ENCODE peak calls at places on chromosome 6, in ten cellular contexts. U is mammary epithelial cell; I is CD4-positive, alpha-beta memory T cell; M is breast epithelium; Z is fibroblast of villous mesenchyme; N is cardiac fibroblast; K is aorta; Q is GM06990; B is fibroblast of mammary gland; L is esophagus squamous epithelium. E is an unnamed sample.

GRCh38 chr6:158629376-158630221 is 14.9 kb downstream of the DYNLT1 start:
- DNase-seq in K (no peak), B (no peak), Z (no peak), M (no peak), N (no peak), Q (no peak), L (no peak), U (no peak), I (peak; percentile 43), E (no peak)

GRCh38 chr6:33095681-33096080 is 19.9 kb downstream of the HLA-DPB1 start:
- DNase-seq in L (no peak), B (peak; percentile 40), M (no peak), Q (no peak), K (no peak), U (peak; percentile 54), Z (no peak), N (no peak), I (no peak), E (peak; percentile 57)

GRCh38 chr6:25053875-25054371 is 118.2 kb upstream of the RIPOR2 start:
- DNase-seq in B (peak; percentile 88), L (no peak), I (no peak), K (no peak), M (no peak), N (peak; percentile 70), U (peak; percentile 48), Q (peak; percentile 43), Z (peak; percentile 95), E (no peak)

GRCh38 chr6:33976425-33977360 is 169.2 kb downstream of the GRM4 start:
- DNase-seq in N (no peak), U (no peak), Z (no peak), K (no peak), B (no peak), I (no peak), Q (no peak), M (peak; percentile 31), L (no peak), E (no peak)

GRCh38 chr6:127515234-127515793 is 3.8 kb downstream of the MTCL3 start:
- DNase-seq in Z (peak; percentile 3), M (no peak), B (peak; percentile 28), Q (no peak), L (no peak), I (peak; percentile 55), U (peak; percentile 2), K (no peak), N (peak; percentile 15), E (no peak)

GRCh38 chr6:159098636-159099106 is 53.9 kb upstream of the TAGAP start:
- DNase-seq in K (no peak), Z (no peak), M (no peak), Q (peak; percentile 64), B (no peak), L (no peak), N (no peak), I (peak; percentile 91), U (no peak), E (peak; percentile 53)

GRCh38 chr6:501891-502601 is 110.5 kb downstream of the IRF4 start:
- DNase-seq in L (no peak), M (no peak), Z (peak; percentile 29), U (no peak), B (peak; percentile 4), Q (peak; percentile 74), I (peak; percentile 71), K (no peak), N (no peak), E (no peak)

GRCh38 chr6:106546322-106547052 is 82.8 kb downstream of the RTN4IP1 start:
- DNase-seq in U (peak; percentile 92), Q (no peak), N (peak; percentile 73), B (peak; percentile 95), K (no peak), I (no peak), Z (no peak), L (no peak), M (no peak), E (peak; percentile 96)

GRCh38 chr6:166006593-166007301 is 160.9 kb downstream of the TBXT start:
- DNase-seq in K (no peak), B (peak; percentile 76), Z (peak; percentile 88), M (no peak), L (no peak), U (no peak), N (peak; percentile 83), Q (no peak), I (no peak), E (no peak)

GRCh38 chr6:166008441-166009369 is 158.9 kb downstream of the TBXT start:
- DNase-seq in K (no peak), U (no peak), M (no peak), Z (peak; percentile 81), N (peak; percentile 77), L (no peak), I (no peak), Q (no peak), B (peak; percentile 73), E (no peak)

GRCh38 chr6:166009385-166010031 is 158.1 kb downstream of the TBXT start:
- DNase-seq in M (no peak), Q (no peak), K (no peak), I (no peak), Z (no peak), L (no peak), N (no peak), U (no peak), B (no peak), E (no peak)

GRCh38 chr6:166005846-166006592 is 161.6 kb downstream of the TBXT start:
- DNase-seq in K (no peak), I (no peak), U (no peak), L (no peak), Z (peak; percentile 87), B (peak; percentile 80), Q (no peak), M (no peak), N (peak; percentile 89), E (peak; percentile 13)

GRCh38 chr6:166007349-166008263 is 160.0 kb downstream of the TBXT start:
- DNase-seq in U (no peak), L (no peak), Z (peak; percentile 74), N (peak; percentile 85), I (no peak), Q (no peak), M (no peak), K (no peak), B (peak; percentile 78), E (no peak)
- H3K4me3 ChIP-seq in U (no peak overlapping the region), L (no peak overlapping the region), Z (no peak overlapping the region), N (no peak overlapping the region), I (no peak overlapping the region), Q (no peak overlapping the region), M (peak overlapping the region; percentile 65), K (no peak overlapping the region), B (no peak overlapping the region), E (no peak overlapping the region)

GRCh38 chr6:16849280-16850210 is 88.3 kb upstream of the ATXN1 start:
- DNase-seq in K (no peak), N (peak; percentile 51), L (no peak), Q (no peak), I (no peak), Z (peak; percentile 69), M (no peak), B (peak; percentile 36), U (no peak), E (peak; percentile 79)
- H3K4me3 ChIP-seq in K (no peak overlapping the region), N (no peak overlapping the region), L (no peak overlapping the region), Q (no peak overlapping the region), I (no peak overlapping the region), Z (no peak overlapping the region), M (no peak overlapping the region), B (no peak overlapping the region), U (no peak overlapping the region), E (no peak overlapping the region)

GRCh38 chr6:3850451-3851203 is 1.5 kb downstream of the FAM50B start:
- DNase-seq in L (no peak), M (no peak), N (no peak), Z (no peak), K (no peak), Q (peak; percentile 44), I (peak; percentile 56), U (no peak), B (no peak), E (no peak)

GRCh38 chr6:3848380-3848779 is 793 bp upstream of the FAM50B start:
- DNase-seq in U (peak; percentile 83), B (peak; percentile 35), I (no peak), M (no peak), Z (peak; percentile 87), L (no peak), N (peak; percentile 31), Q (no peak), K (no peak), E (peak; percentile 80)

GRCh38 chr6:3848925-3849605 is at the start of gene FAM50B:
- DNase-seq in K (peak; percentile 95), Z (peak; percentile 91), N (peak; percentile 91), U (peak; percentile 81), B (peak; percentile 80), L (peak; percentile 51), M (peak; percentile 94), Q (peak; percentile 88), I (peak; percentile 92), E (peak; percentile 65)

GRCh38 chr6:3851839-3852238 is 2.7 kb downstream of the FAM50B start:
- DNase-seq in L (no peak), U (no peak), N (no peak), K (no peak), M (no peak), B (no peak), Q (no peak), Z (no peak), I (no peak), E (no peak)

DNA sequence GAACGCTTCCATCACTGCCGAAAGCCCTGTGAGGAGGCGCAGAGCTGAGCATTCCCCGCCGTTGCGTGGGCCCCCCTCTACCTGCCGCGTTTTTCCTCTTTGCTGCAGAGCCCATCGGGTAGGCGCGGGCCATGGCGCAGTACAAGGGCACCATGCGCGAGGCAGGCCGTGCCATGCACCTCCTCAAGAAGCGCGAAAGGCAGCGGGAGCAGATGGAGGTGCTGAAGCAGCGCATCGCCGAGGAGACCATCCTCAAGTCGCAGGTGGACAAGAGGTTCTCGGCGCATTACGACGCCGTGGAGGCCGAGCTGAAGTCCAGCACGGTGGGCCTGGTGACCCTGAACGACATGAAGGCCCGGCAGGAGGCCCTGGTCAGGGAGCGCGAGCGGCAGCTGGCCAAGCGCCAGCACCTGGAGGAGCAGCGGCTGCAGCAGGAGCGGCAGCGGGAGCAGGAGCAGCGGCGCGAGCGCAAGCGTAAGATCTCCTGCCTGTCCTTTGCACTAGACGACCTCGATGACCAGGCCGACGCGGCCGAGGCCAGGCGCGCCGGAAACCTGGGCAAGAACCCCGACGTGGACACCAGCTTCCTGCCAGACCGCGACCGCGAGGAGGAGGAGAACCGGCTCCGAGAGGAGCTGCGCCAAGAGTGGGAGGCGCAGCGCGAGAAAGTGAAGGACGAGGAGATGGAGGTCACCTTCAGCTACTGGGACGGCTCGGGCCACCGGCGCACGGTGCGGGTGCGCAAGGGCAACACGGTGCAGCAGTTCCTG is 693 bp downstream of the FAM50B start:
- DNase-seq in Z (no peak), U (no peak), Q (no peak), I (no peak), M (no peak), N (peak; percentile 27), K (peak; percentile 54), L (no peak), B (no peak), E (no peak)
- H3K4me3 ChIP-seq in Z (peak overlapping the region; percentile 61), U (peak overlapping the region; percentile 59), Q (peak overlapping the region; percentile 63), I (no peak overlapping the region), M (peak overlapping the region; percentile 72), N (peak overlapping the region; percentile 50), K (no peak overlapping the region), L (peak overlapping the region; percentile 40), B (peak overlapping the region; percentile 61), E (peak overlapping the region; percentile 47)

DNA sequence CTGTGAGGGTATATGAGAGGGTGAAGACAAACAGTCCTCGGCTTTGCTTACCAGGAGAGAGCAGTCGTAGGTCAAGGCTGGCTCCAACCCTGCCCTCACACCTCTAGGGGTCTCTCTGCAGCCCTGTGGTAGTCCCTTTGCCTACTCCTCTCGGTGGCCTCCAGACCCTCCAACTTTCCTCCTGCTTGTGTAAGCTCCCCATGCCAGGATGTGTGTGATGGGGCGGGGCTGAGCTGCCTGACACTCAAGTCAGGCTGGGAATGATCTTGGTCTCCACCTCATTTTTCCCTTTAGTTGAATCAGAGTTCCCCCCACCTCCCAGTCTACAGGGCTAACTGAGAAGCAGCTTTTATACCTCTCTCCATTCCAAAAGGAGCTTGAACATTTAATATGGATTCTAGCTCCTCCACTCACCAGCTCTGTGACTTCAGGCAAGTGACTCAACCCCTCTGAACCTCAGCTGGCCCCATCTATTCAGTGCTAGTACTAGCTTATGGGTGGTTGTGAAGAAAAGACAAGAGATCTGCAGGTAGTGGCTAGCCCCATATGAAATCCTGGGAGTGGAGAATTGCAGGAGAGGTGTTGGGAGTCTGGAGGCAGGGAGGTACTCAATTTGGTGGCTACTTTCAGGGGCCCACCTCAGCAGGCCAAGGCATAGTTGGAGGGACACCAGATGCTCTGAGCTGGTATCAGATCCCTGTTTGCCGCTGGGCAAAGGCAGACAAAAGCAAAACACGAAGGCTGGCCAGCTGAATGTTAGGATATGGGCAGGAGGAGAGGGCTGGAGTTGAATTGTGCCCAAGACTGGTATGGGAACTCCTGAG is 971 bp downstream of the SLC29A1 start:
- DNase-seq in I (no peak), Z (no peak), L (no peak), B (no peak), U (peak; percentile 39), K (peak; percentile 61), M (no peak), N (no peak), Q (no peak), E (peak; percentile 54)
- H3K4me3 ChIP-seq in I (no peak overlapping the region), Z (peak overlapping the region; percentile 61), L (peak overlapping the region; percentile 43), B (peak overlapping the region; percentile 59), U (peak overlapping the region; percentile 85), K (peak overlapping the region; percentile 64), M (peak overlapping the region; percentile 81), N (peak overlapping the region; percentile 50), Q (peak overlapping the region; percentile 73), E (peak overlapping the region; percentile 52)